ENCODE peak calls at places on chromosomes 12 and 14, in six cellular contexts. Q is GM10248; X is HS-27A; A is mucosa of gallbladder; M is stimulated activated CD8-positive, alpha-beta memory T cell treated with anti-CD3 and anti-CD28 coated beads, Interleukin-12 subunit alpha, Interleukin-12 subunit beta, amount 100 ng/mL, for 4 hours; I is germinal center. P is an unnamed sample.

GRCh38 chr12:104426926-104427546 is 29.7 kb upstream of the CHST11 start:
- DNase-seq in A (no peak), X (peak), Q (no peak), M (no peak), I (peak), P (peak)

GRCh38 chr14:100542619-100543205 is 44.5 kb downstream of the BEGAIN start:
- DNase-seq in A (no peak), I (no peak), Q (no peak), M (no peak), X (no peak), P (no peak)

GRCh38 chr12:70507442-70507841 is 129.8 kb downstream of the PTPRB start:
- DNase-seq in A (no peak), M (no peak), I (no peak), X (no peak), Q (no peak), P (no peak)

GRCh38 chr12:25653487-25654175 is 100.5 kb upstream of the LMNTD1 start:
- DNase-seq in Q (no peak), A (no peak), I (no peak), M (no peak), X (no peak), P (no peak)

GRCh38 chr12:80260269-80260668 is 160.9 kb downstream of the OTOGL start:
- DNase-seq in M (no peak), A (no peak), Q (no peak), I (no peak), X (no peak), P (no peak)

GRCh38 chr12:56348776-56349175 is 10.1 kb downstream of the IL23A start:
- DNase-seq in X (no peak), I (no peak), A (no peak), M (no peak), Q (no peak), P (no peak)

GRCh38 chr12:129049917-129050316 is 196.6 kb downstream of the GLT1D1 start:
- DNase-seq in I (no peak), X (no peak), A (no peak), M (no peak), Q (no peak), P (no peak)

GRCh38 chr12:39413836-39414771 is 28.8 kb downstream of the KIF21A start:
- DNase-seq in Q (no peak), A (no peak), I (no peak), M (no peak), X (no peak), P (no peak)

GRCh38 chr14:36773558-36773957 is 111.9 kb downstream of the PAX9 start:
- DNase-seq in X (peak), A (no peak), Q (no peak), M (no peak), I (no peak), P (peak)

GRCh38 chr12:123027726-123028445 is 47.4 kb downstream of the ARL6IP4 start:
- DNase-seq in I (no peak), A (no peak), Q (no peak), M (no peak), X (no peak), P (no peak)

GRCh38 chr14:64409509-64409908 is 21.4 kb downstream of the MTHFD1 start:
- DNase-seq in X (no peak), A (no peak), I (no peak), Q (peak), M (no peak), P (no peak)

GRCh38 chr14:96764012-96764411 is 33.2 kb upstream of the VRK1 start:
- DNase-seq in M (no peak), Q (no peak), I (no peak), X (no peak), A (no peak), P (no peak)

GRCh38 chr14:51209457-51209856 is 30.6 kb upstream of the TMX1 start:
- DNase-seq in I (no peak), A (no peak), M (no peak), X (no peak), Q (no peak), P (no peak)

GRCh38 chr14:63203618-63204406 is 431 bp upstream of the RHOJ start:
- DNase-seq in A (peak), I (no peak), M (no peak), X (peak), Q (no peak), P (peak)

GRCh38 chr12:93002278-93003054 is 73.4 kb upstream of the EEA1 start:
- DNase-seq in I (no peak), Q (no peak), X (peak), A (peak), M (no peak), P (no peak)

GRCh38 chr12:1047898-1048660 is 57.1 kb downstream of the ERC1 start:
- DNase-seq in I (no peak), A (no peak), Q (no peak), X (no peak), M (no peak), P (no peak)

GRCh38 chr14:26598672-26599131 is 869 bp upstream of the NOVA1 start:
- DNase-seq in X (no peak), I (no peak), Q (no peak), M (no peak), A (no peak), P (no peak)

GRCh38 chr12:52530905-52531304 is 10.7 kb upstream of the KRT5 start:
- DNase-seq in X (no peak), Q (no peak), A (no peak), M (no peak), I (no peak), P (no peak)

GRCh38 chr14:90523544-90523943 is 126.7 kb downstream of the CALM1 start:
- DNase-seq in X (peak), Q (no peak), A (no peak), M (no peak), I (no peak), P (no peak)

GRCh38 chr14:32702571-32702970 is 236.1 kb upstream of the NPAS3 start:
- DNase-seq in X (no peak), A (no peak), I (no peak), M (no peak), Q (peak), P (no peak)

GRCh38 chr12:32312049-32312670 is 87.2 kb upstream of the FGD4 start:
- DNase-seq in M (no peak), X (peak), A (no peak), Q (peak), I (peak), P (peak)

GRCh38 chr14:95516554-95517209 is at the start of gene SYNE3:
- DNase-seq in M (no peak), I (peak), Q (peak), A (no peak), X (no peak), P (no peak)

GRCh38 chr14:43143106-43143505 is 1364.0 kb downstream of the FSCB start:
- DNase-seq in M (no peak), Q (no peak), I (no peak), A (no peak), X (no peak), P (no peak)

P was measured in HS-5.